ENCODE peak calls at places on chromosomes 2 and 18, in six cellular contexts. N, X, H, W, J and Z are unnamed samples.

GRCh38 chr2:13652531-13653313 is 936.0 kb downstream of the TRIB2 start:
- DNase-seq in N (no peak), X (no peak), H (no peak), W (no peak), J (no peak), Z (no peak)

GRCh38 chr2:8966123-8966908 is 37.2 kb downstream of the MBOAT2 start:
- DNase-seq in N (no peak), X (no peak), H (no peak), W (no peak), J (no peak), Z (no peak)

GRCh38 chr2:241386519-241386918 is 30.4 kb downstream of the FARP2 start:
- DNase-seq in N (no peak), X (no peak), H (no peak), W (no peak), J (no peak), Z (no peak)

GRCh38 chr2:18792226-18792629 is 202.9 kb upstream of the NT5C1B start:
- DNase-seq in N (no peak), X (no peak), H (no peak), W (no peak), J (no peak), Z (no peak)

GRCh38 chr18:23982154-23983071 is 32.1 kb upstream of the TTC39C start:
- DNase-seq in N (no peak), X (no peak), H (no peak), W (no peak), J (peak), Z (no peak)

GRCh38 chr2:158998486-158999248 is 30.2 kb downstream of the TANC1 start:
- DNase-seq in N (no peak), X (no peak), H (no peak), W (no peak), J (no peak), Z (no peak)

GRCh38 chr2:145095641-145096435 is 575.9 kb upstream of the ZEB2 start:
- DNase-seq in N (no peak), X (no peak), H (no peak), W (peak), J (no peak), Z (no peak)

GRCh38 chr18:51614033-51614432 is 416.6 kb upstream of the MEX3C start:
- DNase-seq in N (no peak), X (no peak), H (no peak), W (no peak), J (no peak), Z (no peak)

GRCh38 chr2:59184281-59185020 is 943.3 kb upstream of the FANCL start:
- DNase-seq in N (no peak), X (no peak), H (no peak), W (no peak), J (no peak), Z (no peak)

GRCh38 chr18:57440331-57441101 is 5.3 kb downstream of the ONECUT2 start:
- DNase-seq in N (no peak), X (no peak), H (no peak), W (no peak), J (peak), Z (no peak)

GRCh38 chr2:197704434-197705142 is 581 bp upstream of the MARS2 start:
- DNase-seq in N (peak), X (no peak), H (no peak), W (no peak), J (no peak), Z (no peak)

GRCh38 chr2:98901702-98902101 is 34.3 kb downstream of the CRACDL start:
- DNase-seq in N (no peak), X (no peak), H (no peak), W (no peak), J (no peak), Z (peak)

GRCh38 chr2:198448803-198449202 is 644.4 kb downstream of the PLCL1 start:
- DNase-seq in N (no peak), X (no peak), H (no peak), W (no peak), J (no peak), Z (no peak)

GRCh38 chr2:179265082-179265575 is 497 bp upstream of the SESTD1 start:
- DNase-seq in N (peak), X (no peak), H (no peak), W (no peak), J (no peak), Z (no peak)

GRCh38 chr2:42602218-42602936 is 33.9 kb downstream of the MTA3 start:
- DNase-seq in N (no peak), X (no peak), H (no peak), W (no peak), J (no peak), Z (no peak)

GRCh38 chr2:37641582-37642111 is 29.8 kb downstream of the CDC42EP3 start:
- DNase-seq in N (no peak), X (no peak), H (no peak), W (peak), J (no peak), Z (no peak)

GRCh38 chr2:7256377-7256776 is 339.2 kb downstream of the RNF144A start:
- DNase-seq in N (no peak), X (no peak), H (no peak), W (no peak), J (no peak), Z (no peak)

GRCh38 chr2:228469721-228470120 is 288.2 kb upstream of the SPHKAP start:
- DNase-seq in N (no peak), X (no peak), H (no peak), W (no peak), J (no peak), Z (no peak)